ENCODE peak calls at places on chromosomes 1 and 21, in six cellular contexts. One of them, this sample, is unnamed.

GRCh38 chr1:152537496-152537895 is 23.2 kb downstream of the CRCT1 start:
- DNase-seq in A549: no peak
- DNase-seq in aorta: no peak
- DNase-seq in iPS DF 6.9: no peak
- DNase-seq in small intestine: no peak
- DNase-seq in SK-N-SH: no peak
- DNase-seq in this sample: no peak

GRCh38 chr1:86696522-86696921 is 7.9 kb upstream of the SH3GLB1 start:
- DNase-seq in SK-N-SH: no peak
- DNase-seq in iPS DF 6.9: no peak
- DNase-seq in aorta: no peak
- DNase-seq in A549: no peak
- DNase-seq in small intestine: no peak
- DNase-seq in this sample: no peak

GRCh38 chr1:16226495-16227179 is 10.3 kb downstream of the CPLANE2 start:
- DNase-seq in A549: no peak
- DNase-seq in iPS DF 6.9: no peak
- DNase-seq in SK-N-SH: no peak
- DNase-seq in small intestine: peak; percentile 74
- DNase-seq in aorta: no peak
- DNase-seq in this sample: peak; percentile 91

GRCh38 chr1:61332796-61333195 is 250.4 kb downstream of the NFIA start:
- DNase-seq in A549: no peak
- DNase-seq in aorta: no peak
- DNase-seq in SK-N-SH: no peak
- DNase-seq in small intestine: no peak
- DNase-seq in iPS DF 6.9: no peak
- DNase-seq in this sample: no peak

GRCh38 chr21:45109831-45110492 is 35.6 kb downstream of the ADARB1 start:
- DNase-seq in aorta: no peak
- DNase-seq in A549: no peak
- DNase-seq in SK-N-SH: no peak
- DNase-seq in iPS DF 6.9: no peak
- DNase-seq in small intestine: no peak
- DNase-seq in this sample: peak; percentile 45

GRCh38 chr1:94899756-94900155 is 27.2 kb downstream of the CNN3 start:
- DNase-seq in SK-N-SH: no peak
- DNase-seq in iPS DF 6.9: no peak
- DNase-seq in small intestine: no peak
- DNase-seq in A549: no peak
- DNase-seq in aorta: no peak
- DNase-seq in this sample: no peak

GRCh38 chr1:64047549-64047969 is 155.9 kb upstream of the UBE2U start:
- DNase-seq in aorta: no peak
- DNase-seq in small intestine: no peak
- DNase-seq in A549: no peak
- DNase-seq in SK-N-SH: peak; percentile 34
- DNase-seq in iPS DF 6.9: no peak
- DNase-seq in this sample: no peak

GRCh38 chr1:154386643-154387352 is 18.3 kb upstream of the IL6R start:
- DNase-seq in iPS DF 6.9: no peak
- DNase-seq in aorta: peak; percentile 66
- DNase-seq in SK-N-SH: no peak
- DNase-seq in A549: no peak
- DNase-seq in small intestine: no peak
- DNase-seq in this sample: peak; percentile 36

GRCh38 chr1:243489164-243489527 is 233.3 kb downstream of the SDCCAG8 start:
- DNase-seq in small intestine: no peak
- DNase-seq in A549: no peak
- DNase-seq in aorta: no peak
- DNase-seq in SK-N-SH: no peak
- DNase-seq in iPS DF 6.9: no peak
- DNase-seq in this sample: no peak

GRCh38 chr1:235883261-235883927 is 16.7 kb upstream of the LYST start:
- DNase-seq in SK-N-SH: peak; percentile 46
- DNase-seq in iPS DF 6.9: no peak
- DNase-seq in small intestine: peak; percentile 18
- DNase-seq in aorta: peak; percentile 95
- DNase-seq in A549: peak; percentile 17
- DNase-seq in this sample: no peak

GRCh38 chr1:70008658-70009057 is 196.7 kb downstream of the LRRC40 start:
- DNase-seq in aorta: no peak
- DNase-seq in iPS DF 6.9: no peak
- DNase-seq in SK-N-SH: no peak
- DNase-seq in A549: no peak
- DNase-seq in small intestine: no peak
- DNase-seq in this sample: no peak

GRCh38 chr21:29738730-29739129 is 201.1 kb downstream of the GRIK1 start:
- DNase-seq in aorta: no peak
- DNase-seq in A549: no peak
- DNase-seq in iPS DF 6.9: no peak
- DNase-seq in small intestine: no peak
- DNase-seq in SK-N-SH: no peak
- DNase-seq in this sample: no peak

GRCh38 chr1:184838374-184838995 is 83.8 kb upstream of the EDEM3 start:
- DNase-seq in small intestine: peak; percentile 50
- DNase-seq in aorta: no peak
- DNase-seq in SK-N-SH: peak; percentile 9
- DNase-seq in A549: peak; percentile 48
- DNase-seq in iPS DF 6.9: no peak
- DNase-seq in this sample: peak; percentile 86

GRCh38 chr1:150578278-150579109 is 916 bp downstream of the MCL1 start:
- DNase-seq in A549: peak; percentile 67
- DNase-seq in iPS DF 6.9: no peak
- DNase-seq in SK-N-SH: peak; percentile 27
- DNase-seq in aorta: peak; percentile 90
- DNase-seq in small intestine: peak; percentile 80
- DNase-seq in this sample: peak; percentile 69

GRCh38 chr1:172976222-172977041 is 74.3 kb downstream of the TNFSF18 start:
- DNase-seq in SK-N-SH: no peak
- DNase-seq in small intestine: peak; percentile 86
- DNase-seq in iPS DF 6.9: no peak
- DNase-seq in A549: peak; percentile 96
- DNase-seq in aorta: no peak
- DNase-seq in this sample: no peak

GRCh38 chr1:230147253-230148193 is 80.5 kb downstream of the GALNT2 start:
- DNase-seq in small intestine: no peak
- DNase-seq in aorta: no peak
- DNase-seq in A549: no peak
- DNase-seq in SK-N-SH: no peak
- DNase-seq in iPS DF 6.9: no peak
- DNase-seq in this sample: no peak

GRCh38 chr21:42245348-42246185 is 26.6 kb downstream of the ABCG1 start:
- DNase-seq in aorta: peak; percentile 65
- DNase-seq in SK-N-SH: peak; percentile 62
- DNase-seq in small intestine: no peak
- DNase-seq in iPS DF 6.9: no peak
- DNase-seq in A549: no peak
- DNase-seq in this sample: no peak

GRCh38 chr1:19646771-19647319 is 2.7 kb downstream of the NBL1 start:
- DNase-seq in SK-N-SH: no peak
- DNase-seq in A549: no peak
- DNase-seq in iPS DF 6.9: no peak
- DNase-seq in aorta: no peak
- DNase-seq in small intestine: no peak
- DNase-seq in this sample: no peak
- H3K4me1 ChIP-seq in SK-N-SH: no peaks in the 10 kb centered on the region
- H3K4me1 ChIP-seq in A549: peaks cover 35% of the 10 kb centered on the region
- H3K4me1 ChIP-seq in iPS DF 6.9: no peaks in the 10 kb centered on the region
- H3K4me1 ChIP-seq in aorta: no peaks in the 10 kb centered on the region
- H3K4me1 ChIP-seq in small intestine: peaks cover 7% of the 10 kb centered on the region
- H3K4me1 ChIP-seq in this sample: no peaks in the 10 kb centered on the region

GRCh38 chr1:3117879-3118278 is 48.9 kb downstream of the PRDM16 start:
- DNase-seq in aorta: no peak
- DNase-seq in iPS DF 6.9: no peak
- DNase-seq in SK-N-SH: no peak
- DNase-seq in A549: no peak
- DNase-seq in small intestine: no peak
- DNase-seq in this sample: no peak
- H3K9me3 ChIP-seq in aorta: no peaks in the 10 kb centered on the region
- H3K9me3 ChIP-seq in iPS DF 6.9: peaks cover 7% of the 10 kb centered on the region
- H3K9me3 ChIP-seq in SK-N-SH: no peaks in the 10 kb centered on the region
- H3K9me3 ChIP-seq in A549: no peaks in the 10 kb centered on the region
- H3K9me3 ChIP-seq in small intestine: no peaks in the 10 kb centered on the region
- H3K9me3 ChIP-seq in this sample: no peaks in the 10 kb centered on the region

GRCh38 chr1:205451202-205451601 is 4.6 kb downstream of the BLACAT1 start:
- DNase-seq in A549: no peak
- DNase-seq in iPS DF 6.9: no peak
- DNase-seq in small intestine: no peak
- DNase-seq in SK-N-SH: no peak
- DNase-seq in aorta: no peak
- DNase-seq in this sample: no peak
- H3K4me1 ChIP-seq in A549: peaks cover 17% of the 10 kb centered on the region
- H3K4me1 ChIP-seq in iPS DF 6.9: peaks cover 42% of the 10 kb centered on the region
- H3K4me1 ChIP-seq in small intestine: peaks cover 6% of the 10 kb centered on the region
- H3K4me1 ChIP-seq in SK-N-SH: no peaks in the 10 kb centered on the region
- H3K4me1 ChIP-seq in aorta: no peaks in the 10 kb centered on the region
- H3K4me1 ChIP-seq in this sample: peaks cover 44% of the 10 kb centered on the region

GRCh38 chr21:10463156-10463555 is 58.2 kb upstream of the TPTE start:
- DNase-seq in aorta: no peak
- DNase-seq in iPS DF 6.9: no peak
- DNase-seq in small intestine: no peak
- DNase-seq in A549: no peak
- DNase-seq in SK-N-SH: no peak
- DNase-seq in this sample: no peak

GRCh38 chr21:10466200-10466599 is 55.2 kb upstream of the TPTE start:
- DNase-seq in iPS DF 6.9: no peak
- DNase-seq in A549: no peak
- DNase-seq in SK-N-SH: no peak
- DNase-seq in small intestine: no peak
- DNase-seq in aorta: no peak
- DNase-seq in this sample: no peak

GRCh38 chr21:10464975-10465374 is 56.4 kb upstream of the TPTE start:
- DNase-seq in small intestine: no peak
- DNase-seq in SK-N-SH: no peak
- DNase-seq in aorta: no peak
- DNase-seq in A549: no peak
- DNase-seq in iPS DF 6.9: no peak
- DNase-seq in this sample: no peak
- H3K9me3 ChIP-seq in small intestine: peaks cover 8% of the 10 kb centered on the region
- H3K9me3 ChIP-seq in SK-N-SH: peaks cover 7% of the 10 kb centered on the region
- H3K9me3 ChIP-seq in aorta: no peaks in the 10 kb centered on the region
- H3K9me3 ChIP-seq in A549: peaks cover 2% of the 10 kb centered on the region
- H3K9me3 ChIP-seq in iPS DF 6.9: peaks cover 27% of the 10 kb centered on the region
- H3K9me3 ChIP-seq in this sample: peaks cover 25% of the 10 kb centered on the region

DNA sequence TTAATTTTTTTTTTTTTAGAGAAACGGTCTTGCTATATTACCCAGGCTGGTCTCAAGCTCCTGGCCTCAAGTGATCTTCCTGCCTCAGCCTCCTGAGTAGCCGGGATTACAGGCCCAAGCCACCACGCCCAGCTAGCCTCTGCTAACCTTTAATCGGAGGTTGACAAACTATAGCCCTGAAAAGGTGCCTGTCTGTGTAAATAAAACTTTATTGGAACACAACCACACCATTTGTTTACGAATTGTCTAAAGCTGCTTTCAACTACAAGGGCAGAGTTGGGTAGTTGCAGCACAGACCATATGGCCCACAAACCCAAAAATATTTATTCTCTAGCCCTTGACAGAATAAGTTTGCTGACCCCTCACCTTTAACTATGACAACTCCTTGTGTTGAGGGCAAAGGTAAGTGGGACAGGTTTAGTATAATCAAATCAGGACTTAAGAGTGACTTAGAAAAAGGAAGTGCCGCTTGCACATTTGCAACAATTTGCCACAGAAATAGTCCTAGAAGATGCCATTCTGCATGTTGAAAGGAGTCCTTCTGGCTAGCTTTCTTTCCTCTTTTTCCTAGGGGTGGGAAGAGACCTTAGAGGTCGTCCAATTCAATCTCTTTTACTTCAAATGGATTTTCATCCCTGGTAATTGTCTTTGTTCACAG is 16.4 kb downstream of the RGS8 start:
- DNase-seq in SK-N-SH: no peak
- DNase-seq in iPS DF 6.9: no peak
- DNase-seq in A549: no peak
- DNase-seq in aorta: no peak
- DNase-seq in small intestine: no peak
- DNase-seq in this sample: no peak
- H3K4me1 ChIP-seq in SK-N-SH: no peaks in the 10 kb centered on the region
- H3K4me1 ChIP-seq in iPS DF 6.9: peaks cover 13% of the 10 kb centered on the region
- H3K4me1 ChIP-seq in A549: no peaks in the 10 kb centered on the region
- H3K4me1 ChIP-seq in aorta: no peaks in the 10 kb centered on the region
- H3K4me1 ChIP-seq in small intestine: no peaks in the 10 kb centered on the region
- H3K4me1 ChIP-seq in this sample: peaks cover 36% of the 10 kb centered on the region

GRCh38 chr1:181161170-181161870 is 72.8 kb downstream of the IER5 start:
- DNase-seq in small intestine: no peak
- DNase-seq in SK-N-SH: no peak
- DNase-seq in iPS DF 6.9: no peak
- DNase-seq in aorta: no peak
- DNase-seq in A549: no peak
- DNase-seq in this sample: no peak

GRCh38 chr1:181160322-181160721 is 71.8 kb downstream of the IER5 start:
- DNase-seq in aorta: no peak
- DNase-seq in iPS DF 6.9: no peak
- DNase-seq in SK-N-SH: no peak
- DNase-seq in small intestine: peak; percentile 84
- DNase-seq in A549: no peak
- DNase-seq in this sample: no peak

GRCh38 chr1:181155339-181155738 is 66.8 kb downstream of the IER5 start:
- DNase-seq in A549: no peak
- DNase-seq in aorta: no peak
- DNase-seq in SK-N-SH: no peak
- DNase-seq in iPS DF 6.9: no peak
- DNase-seq in small intestine: no peak
- DNase-seq in this sample: no peak

GRCh38 chr1:181163662-181164061 is 75.2 kb downstream of the IER5 start:
- DNase-seq in A549: no peak
- DNase-seq in SK-N-SH: no peak
- DNase-seq in small intestine: no peak
- DNase-seq in aorta: no peak
- DNase-seq in iPS DF 6.9: no peak
- DNase-seq in this sample: no peak

DNA sequence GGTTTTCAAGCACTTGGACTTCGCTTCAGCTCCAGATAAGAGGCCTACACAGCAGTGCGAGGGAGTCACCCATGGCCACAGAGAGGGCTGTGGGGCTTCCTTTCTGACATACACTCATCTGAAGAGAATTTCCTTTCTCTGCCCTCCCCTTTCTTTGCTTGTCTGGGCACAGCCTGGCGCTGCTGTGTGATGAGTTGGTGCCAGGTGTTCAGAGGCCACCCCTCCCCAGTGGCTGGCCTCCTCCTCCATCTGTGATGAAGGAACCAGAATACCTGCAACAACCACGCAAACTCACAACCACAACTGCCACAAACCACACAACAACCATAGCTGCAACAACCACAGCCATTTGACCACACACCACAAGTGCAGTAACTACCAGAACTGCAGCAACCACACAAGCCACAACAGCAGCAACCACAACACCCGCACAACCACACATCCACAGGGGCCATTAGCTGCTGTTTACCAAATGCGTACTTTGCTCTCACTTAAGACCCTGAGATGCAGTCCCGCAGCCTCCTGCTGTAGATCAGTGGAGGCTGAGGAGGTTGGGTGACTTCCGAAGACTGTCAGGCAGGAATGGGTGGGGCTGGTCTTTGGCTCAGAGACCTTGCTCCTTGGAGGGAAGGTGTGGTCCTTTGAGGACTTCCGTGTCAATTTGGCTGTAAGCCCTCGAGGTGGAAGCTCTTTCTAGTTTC is 71.1 kb downstream of the IER5 start:
- DNase-seq in A549: no peak
- DNase-seq in SK-N-SH: no peak
- DNase-seq in small intestine: peak; percentile 96
- DNase-seq in aorta: no peak
- DNase-seq in iPS DF 6.9: no peak
- DNase-seq in this sample: no peak
- H3K9me3 ChIP-seq in A549: peaks cover 18% of the 10 kb centered on the region
- H3K9me3 ChIP-seq in SK-N-SH: peaks cover 6% of the 10 kb centered on the region
- H3K9me3 ChIP-seq in small intestine: no peaks in the 10 kb centered on the region
- H3K9me3 ChIP-seq in aorta: no peaks in the 10 kb centered on the region
- H3K9me3 ChIP-seq in iPS DF 6.9: no peaks in the 10 kb centered on the region
- H3K9me3 ChIP-seq in this sample: no peaks in the 10 kb centered on the region

This sample was measured in cardiac muscle cell.